ENCODE peak calls at places on chromosomes 7 and 10, in four cellular contexts. L is HEK293T, S is WTC11, H is K562. Z is an unnamed sample.

GRCh38 chr10:110437351-110437605 is 60.4 kb upstream of the DUSP5 start:
- DNase-seq in L (no peak), S (no peak), H (no peak), Z (no peak)

GRCh38 chr10:113326160-113327111 is 226.4 kb upstream of the HABP2 start:
- DNase-seq in L (peak), S (peak), H (peak), Z (peak)

GRCh38 chr10:58734116-58734515 is 221.4 kb downstream of the BICC1 start:
- DNase-seq in L (no peak), S (no peak), H (no peak), Z (no peak)

GRCh38 chr10:76882245-76882644 is 755.4 kb downstream of the KCNMA1 start:
- DNase-seq in L (no peak), S (no peak), H (no peak), Z (no peak)

GRCh38 chr7:14604606-14605005 is 297.9 kb downstream of the DGKB start:
- DNase-seq in L (no peak), S (no peak), H (no peak), Z (no peak)

GRCh38 chr7:148304456-148304855 is 286.1 kb upstream of the C7orf33 start:
- DNase-seq in L (no peak), S (no peak), H (peak), Z (no peak)

GRCh38 chr10:71806706-71807556 is 33.6 kb upstream of the VSIR start:
- DNase-seq in L (no peak), S (no peak), H (no peak), Z (no peak)

GRCh38 chr10:114042895-114043531 is 653 bp upstream of the ADRB1 start:
- DNase-seq in L (peak), S (peak), H (no peak), Z (no peak)

GRCh38 chr10:95289003-95289920 is 1.5 kb downstream of the PDLIM1 start:
- DNase-seq in L (peak), S (peak), H (peak), Z (no peak)

GRCh38 chr10:95422196-95422595 is 131.4 kb upstream of the PDLIM1 start:
- DNase-seq in L (no peak), S (no peak), H (no peak), Z (no peak)

GRCh38 chr7:139725077-139725476 is 52.7 kb downstream of the HIPK2 start:
- DNase-seq in L (no peak), S (no peak), H (no peak), Z (no peak)

GRCh38 chr10:89414146-89414878 is at the start of gene IFIT5:
- DNase-seq in L (peak), S (peak), H (peak), Z (peak)

GRCh38 chr10:110447886-110448285 is 49.8 kb upstream of the DUSP5 start:
- DNase-seq in L (no peak), S (no peak), H (no peak), Z (no peak)

GRCh38 chr10:29502351-29502750 is 132.4 kb downstream of the SVIL start:
- DNase-seq in L (no peak), S (no peak), H (no peak), Z (no peak)

GRCh38 chr10:73810735-73811465 is 498 bp downstream of the NDST2 start:
- DNase-seq in L (peak), S (peak), H (peak), Z (no peak)

GRCh38 chr7:46525876-46526275 is 604.8 kb upstream of the IGFBP3 start:
- DNase-seq in L (no peak), S (no peak), H (no peak), Z (no peak)

GRCh38 chr7:5657901-5658300 is 123.6 kb downstream of the RNF216 start:
- DNase-seq in L (no peak), S (no peak), H (no peak), Z (no peak)

GRCh38 chr7:140121321-140121720 is 55.5 kb downstream of the KDM7A start:
- DNase-seq in L (no peak), S (no peak), H (no peak), Z (no peak)

GRCh38 chr10:66180651-66181318 is 745.1 kb upstream of the LRRTM3 start:
- DNase-seq in L (peak), S (no peak), H (peak), Z (peak)

GRCh38 chr7:93315896-93316295 is 83.7 kb downstream of the VPS50 start:
- DNase-seq in L (no peak), S (no peak), H (no peak), Z (no peak)

GRCh38 chr10:19702215-19702614 is 114.0 kb upstream of the PLXDC2 start:
- DNase-seq in L (no peak), S (no peak), H (no peak), Z (no peak)

GRCh38 chr10:100508691-100509150 is 10.9 kb downstream of the SEC31B start:
- DNase-seq in L (peak), S (no peak), H (peak), Z (peak)

GRCh38 chr10:44466236-44466635 is 81.3 kb upstream of the CXCL12 start:
- DNase-seq in L (no peak), S (no peak), H (no peak), Z (no peak)

GRCh38 chr10:79293841-79294705 is 53.2 kb upstream of the PPIF start:
- DNase-seq in L (no peak), S (no peak), H (no peak), Z (no peak)

GRCh38 chr10:78045237-78045636 is 11.6 kb downstream of the RPS24 start:
- DNase-seq in L (no peak), S (no peak), H (no peak), Z (no peak)

GRCh38 chr7:157464111-157464970 is 127.5 kb downstream of the DNAJB6 start:
- DNase-seq in L (no peak), S (no peak), H (no peak), Z (no peak)

GRCh38 chr10:35854661-35855060 is 212.6 kb upstream of the FZD8 start:
- DNase-seq in L (no peak), S (no peak), H (no peak), Z (no peak)

GRCh38 chr10:103816431-103816830 is 38.9 kb downstream of the SH3PXD2A start:
- DNase-seq in L (no peak), S (no peak), H (no peak), Z (no peak)

GRCh38 chr7:91784469-91784868 is 96.0 kb downstream of the MTERF1 start:
- DNase-seq in L (peak), S (no peak), H (peak), Z (no peak)

GRCh38 chr7:137007001-137007725 is 138.7 kb downstream of the CHRM2 start:
- DNase-seq in L (no peak), S (no peak), H (no peak), Z (no peak)

GRCh38 chr7:130560972-130561371 is 69.1 kb downstream of the MEST start:
- DNase-seq in L (peak), S (no peak), H (peak), Z (peak)
- TF ChIP-seq ELF4 in L (no peak), S (no peak), H (no peak), Z (no peak)

GRCh38 chr7:74478671-74479065 is 25.0 kb downstream of the GTF2IRD1 start:
- DNase-seq in L (no peak), S (no peak), H (no peak), Z (no peak)

GRCh38 chr7:74477188-74477587 is 23.5 kb downstream of the GTF2IRD1 start:
- DNase-seq in L (no peak), S (no peak), H (no peak), Z (no peak)

GRCh38 chr7:74479961-74480829 is 26.5 kb downstream of the GTF2IRD1 start:
- DNase-seq in L (no peak), S (peak), H (no peak), Z (peak)

GRCh38 chr7:74480861-74481417 is 27.2 kb downstream of the GTF2IRD1 start:
- DNase-seq in L (no peak), S (no peak), H (no peak), Z (no peak)

GRCh38 chr7:74479066-74479781 is 25.5 kb downstream of the GTF2IRD1 start:
- DNase-seq in L (no peak), S (no peak), H (no peak), Z (no peak)
- TF ChIP-seq ELF4 in L (no peak), S (no peak), H (no peak), Z (no peak)

GRCh38 chr7:24715661-24716479 is 41.4 kb downstream of the GSDME start:
- DNase-seq in L (peak), S (peak), H (peak), Z (peak)
- TF ChIP-seq ELF4 in L (no peak), S (no peak), H (no peak), Z (no peak)

GRCh38 chr10:34615770-34616169 is 199.3 kb downstream of the PARD3 start:
- DNase-seq in L (no peak), S (no peak), H (no peak), Z (no peak)

GRCh38 chr10:34612446-34612845 is 202.7 kb downstream of the PARD3 start:
- DNase-seq in L (no peak), S (no peak), H (no peak), Z (no peak)

GRCh38 chr10:34609287-34609940 is 205.7 kb downstream of the PARD3 start:
- DNase-seq in L (no peak), S (no peak), H (no peak), Z (no peak)

GRCh38 chr10:34612938-34613337 is 202.2 kb downstream of the PARD3 start:
- DNase-seq in L (no peak), S (no peak), H (no peak), Z (no peak)

GRCh38 chr10:34613491-34613890 is 201.6 kb downstream of the PARD3 start:
- DNase-seq in L (no peak), S (no peak), H (no peak), Z (no peak)
- TF ChIP-seq ELF4 in L (no peak), S (no peak), H (no peak), Z (no peak)

GRCh38 chr10:98312349-98312748 is 44.4 kb upstream of the LOXL4 start:
- DNase-seq in L (no peak), S (no peak), H (no peak), Z (no peak)
- TF ChIP-seq ELF4 in L (no peak), S (no peak), H (no peak), Z (no peak)

GRCh38 chr7:17990761-17991160 is 36.9 kb downstream of the PRPS1L1 start:
- DNase-seq in L (no peak), S (no peak), H (no peak), Z (no peak)
- TF ChIP-seq ELF4 in L (no peak), S (no peak), H (no peak), Z (no peak)